ENCODE peak calls at places on chromosomes 11 and 22, in eight cellular contexts. Y is ACHN; P is bronchial epithelial cell; W is LoVo; V is stimulated activated CD4-positive, alpha-beta T cell treated with anti-CD3 and anti-CD28 coated beads, Interleukin-1b, Interleukin-23, amount 100 ng/mL, for 48 hours; O is cardiac fibroblast; A is left colon; X is CD8-positive, alpha-beta memory T cell. C is an unnamed sample.

GRCh38 chr11:58577441-58578135 is 1.3 kb upstream of the ZFP91 start:
- DNase-seq in Y (peak; percentile 69), P (peak; percentile 88), W (no peak), V (peak; percentile 83), O (peak; percentile 74), A (no peak), X (peak; percentile 70), C (no peak)

GRCh38 chr22:27144345-27144744 is 487.0 kb downstream of the MIAT start:
- DNase-seq in Y (no peak), P (no peak), W (no peak), V (no peak), O (no peak), A (no peak), X (no peak), C (peak; percentile 26)

GRCh38 chr11:59857444-59858434 is 8.5 kb downstream of the TCN1 start:
- DNase-seq in Y (no peak), P (peak; percentile 79), W (peak; percentile 65), V (peak; percentile 3), O (no peak), A (no peak), X (no peak), C (no peak)

GRCh38 chr11:32874144-32874543 is 18.5 kb upstream of the QSER1 start:
- DNase-seq in Y (no peak), P (no peak), W (no peak), V (no peak), O (no peak), A (no peak), X (no peak), C (no peak)

GRCh38 chr11:69297225-69297925 is 3.4 kb downstream of the MYEOV start:
- DNase-seq in Y (peak; percentile 97), P (peak; percentile 92), W (peak; percentile 97), V (peak; percentile 87), O (peak; percentile 96), A (peak; percentile 92), X (peak; percentile 69), C (peak; percentile 95)

GRCh38 chr11:67436459-67437081 is 912 bp downstream of the PTPRCAP start:
- DNase-seq in Y (no peak), P (no peak), W (no peak), V (peak; percentile 81), O (peak; percentile 14), A (peak; percentile 76), X (peak; percentile 44), C (no peak)

GRCh38 chr11:111975076-111975806 is 38.1 kb downstream of the DIXDC1 start:
- DNase-seq in Y (peak; percentile 9), P (no peak), W (no peak), V (no peak), O (no peak), A (no peak), X (no peak), C (no peak)

GRCh38 chr11:128582496-128583366 is 4.6 kb downstream of the ETS1 start:
- DNase-seq in Y (no peak), P (peak; percentile 96), W (no peak), V (peak; percentile 8), O (peak; percentile 92), A (no peak), X (no peak), C (no peak)

GRCh38 chr22:36409067-36409466 is 21.3 kb upstream of the MYH9 start:
- DNase-seq in Y (no peak), P (no peak), W (no peak), V (no peak), O (no peak), A (no peak), X (no peak), C (no peak)

GRCh38 chr11:82980292-82980691 is 78.8 kb downstream of the DDIAS start:
- DNase-seq in Y (peak; percentile 67), P (peak; percentile 94), W (no peak), V (no peak), O (peak; percentile 63), A (no peak), X (no peak), C (no peak)

GRCh38 chr22:37145415-37146385 is 4.0 kb downstream of the IL2RB start:
- DNase-seq in Y (no peak), P (peak; percentile 67), W (no peak), V (no peak), O (no peak), A (no peak), X (no peak), C (no peak)

GRCh38 chr11:129854229-129854805 is 38.7 kb downstream of the TMEM45B start:
- DNase-seq in Y (no peak), P (no peak), W (no peak), V (no peak), O (no peak), A (no peak), X (no peak), C (no peak)

GRCh38 chr11:104462346-104462745 is 298.4 kb upstream of the PDGFD start:
- DNase-seq in Y (no peak), P (peak; percentile 78), W (no peak), V (no peak), O (peak; percentile 67), A (no peak), X (no peak), C (no peak)

GRCh38 chr11:121591405-121592033 is 138.8 kb upstream of the SORL1-AS1 start:
- DNase-seq in Y (peak; percentile 71), P (peak; percentile 68), W (peak; percentile 77), V (peak; percentile 61), O (peak; percentile 86), A (peak; percentile 40), X (peak; percentile 47), C (no peak)

GRCh38 chr11:125945011-125945796 is 640 bp upstream of the VSIG10L2 start:
- DNase-seq in Y (no peak), P (no peak), W (no peak), V (no peak), O (no peak), A (no peak), X (no peak), C (peak; percentile 12)

GRCh38 chr11:14969922-14970323 is 2.2 kb downstream of the CALCA start:
- DNase-seq in Y (peak; percentile 29), P (peak; percentile 14), W (no peak), V (peak; percentile 73), O (no peak), A (no peak), X (no peak), C (no peak)

GRCh38 chr22:37025500-37026070 is 6.0 kb downstream of the MPST start:
- DNase-seq in Y (no peak), P (no peak), W (no peak), V (no peak), O (no peak), A (no peak), X (no peak), C (no peak)

GRCh38 chr11:128555606-128556005 is 31.8 kb downstream of the ETS1 start:
- DNase-seq in Y (peak; percentile 28), P (peak; percentile 36), W (no peak), V (no peak), O (peak; percentile 36), A (no peak), X (no peak), C (no peak)

GRCh38 chr11:112811781-112812180 is 149.4 kb upstream of the NCAM1 start:
- DNase-seq in Y (no peak), P (no peak), W (no peak), V (no peak), O (no peak), A (no peak), X (no peak), C (no peak)

GRCh38 chr11:102552447-102553200 is 22.1 kb upstream of the MMP7 start:
- DNase-seq in Y (peak; percentile 64), P (peak; percentile 90), W (peak; percentile 97), V (no peak), O (peak; percentile 10), A (peak; percentile 41), X (no peak), C (no peak)

GRCh38 chr22:35538801-35539321 is 1.8 kb upstream of the RASD2 start:
- DNase-seq in Y (peak; percentile 57), P (peak; percentile 25), W (peak; percentile 41), V (peak; percentile 17), O (no peak), A (no peak), X (no peak), C (no peak)

GRCh38 chr11:132075447-132075846 is 705.0 kb downstream of the NTM start:
- DNase-seq in Y (no peak), P (no peak), W (no peak), V (no peak), O (no peak), A (no peak), X (no peak), C (no peak)

GRCh38 chr11:22392561-22392960 is 54.4 kb downstream of the SLC17A6 start:
- DNase-seq in Y (no peak), P (peak; percentile 7), W (no peak), V (no peak), O (no peak), A (no peak), X (no peak), C (no peak)

GRCh38 chr11:32487270-32487669 is 51.9 kb upstream of the WT1 start:
- DNase-seq in Y (no peak), P (no peak), W (no peak), V (no peak), O (no peak), A (no peak), X (no peak), C (no peak)

GRCh38 chr11:122750047-122750446 is 88.3 kb upstream of the CRTAM start:
- DNase-seq in Y (no peak), P (no peak), W (no peak), V (no peak), O (no peak), A (no peak), X (no peak), C (no peak)

GRCh38 chr11:128901655-128902514 is 10.7 kb downstream of the KCNJ5 start:
- DNase-seq in Y (no peak), P (no peak), W (no peak), V (no peak), O (no peak), A (no peak), X (no peak), C (no peak)

GRCh38 chr11:6431861-6432260 is 8.9 kb downstream of the HPX start:
- DNase-seq in Y (peak; percentile 93), P (peak; percentile 69), W (peak; percentile 53), V (no peak), O (peak; percentile 66), A (no peak), X (no peak), C (no peak)

GRCh38 chr11:61488651-61489291 is 19.8 kb upstream of the LRRC10B start:
- DNase-seq in Y (no peak), P (no peak), W (no peak), V (no peak), O (peak; percentile 41), A (peak; percentile 88), X (no peak), C (no peak)

GRCh38 chr11:10410106-10410843 is 44.8 kb upstream of the AMPD3 start:
- DNase-seq in Y (no peak), P (no peak), W (no peak), V (no peak), O (no peak), A (no peak), X (no peak), C (no peak)

GRCh38 chr22:29023172-29023796 is 38.3 kb downstream of the C22orf31 start:
- DNase-seq in Y (no peak), P (no peak), W (no peak), V (no peak), O (no peak), A (no peak), X (no peak), C (no peak)

GRCh38 chr11:78420796-78421209 is 3.2 kb upstream of the GAB2 start:
- DNase-seq in Y (no peak), P (peak; percentile 56), W (no peak), V (peak; percentile 59), O (peak; percentile 76), A (peak; percentile 54), X (no peak), C (peak; percentile 83)

GRCh38 chr11:28615542-28615941 is 507.4 kb downstream of the METTL15 start:
- DNase-seq in Y (no peak), P (no peak), W (no peak), V (no peak), O (peak; percentile 2), A (no peak), X (no peak), C (no peak)

GRCh38 chr22:49906071-49906798 is 12.0 kb downstream of the ALG12 start:
- DNase-seq in Y (no peak), P (no peak), W (no peak), V (no peak), O (no peak), A (no peak), X (no peak), C (no peak)

GRCh38 chr22:44892803-44893730 is 116.7 kb downstream of the PHF21B start:
- DNase-seq in Y (no peak), P (no peak), W (no peak), V (no peak), O (no peak), A (no peak), X (no peak), C (peak; percentile 47)

C was measured in coronary artery.